ENCODE peak calls at places on chromosomes 6 and 20, in six cellular contexts. K is mesenchymal stem cell; E is psoas muscle; Q is small intestine; I is IMR-90; G is CD8-positive, alpha-beta T cell. L is an unnamed sample.

GRCh38 chr6:107982511-107982910 is 24.5 kb upstream of the SEC63 start:
- DNase-seq in G (no peak), I (no peak), Q (no peak), E (no peak), K (no peak), L (no peak)

GRCh38 chr6:159610881-159611280 is 82.2 kb downstream of the SOD2 start:
- DNase-seq in K (no peak), I (no peak), E (no peak), G (no peak), Q (no peak), L (no peak)

GRCh38 chr6:154673919-154674318 is 59.3 kb upstream of the SCAF8 start:
- DNase-seq in G (no peak), E (no peak), Q (no peak), I (no peak), K (no peak), L (no peak)

GRCh38 chr6:34332255-34333198 is 59.9 kb downstream of the NUDT3 start:
- DNase-seq in E (no peak), K (no peak), Q (no peak), I (no peak), G (no peak), L (no peak)

GRCh38 chr6:4670824-4671409 is 105.3 kb upstream of the CDYL start:
- DNase-seq in Q (no peak), G (no peak), E (no peak), K (peak; percentile 28), I (peak; percentile 22), L (no peak)

GRCh38 chr6:127290391-127290963 is 23.8 kb downstream of the RNF146 start:
- DNase-seq in Q (no peak), E (no peak), K (no peak), I (no peak), G (no peak), L (no peak)

GRCh38 chr20:16575390-16576140 is 2.3 kb upstream of the KIF16B start:
- DNase-seq in K (no peak), E (no peak), G (peak; percentile 6), I (no peak), Q (peak; percentile 23), L (no peak)

GRCh38 chr6:34339432-34339831 is 53.0 kb downstream of the NUDT3 start:
- DNase-seq in K (peak; percentile 49), E (no peak), Q (no peak), I (no peak), G (no peak), L (no peak)

GRCh38 chr20:36728986-36729385 is 16.9 kb downstream of the NDRG3 start:
- DNase-seq in Q (no peak), K (peak; percentile 15), G (no peak), E (no peak), I (peak; percentile 56), L (no peak)

GRCh38 chr6:81890846-81891245 is 138.4 kb upstream of the TENT5A start:
- DNase-seq in Q (no peak), I (peak; percentile 53), K (no peak), G (no peak), E (no peak), L (no peak)
- H3K4me3 ChIP-seq in Q (no peak overlapping the region), I (no peak overlapping the region), K (no peak overlapping the region), G (no peak overlapping the region), E (no peak overlapping the region), L (no peak overlapping the region)

GRCh38 chr20:21512634-21513180 is 1.2 kb downstream of the NKX2-2 start:
- DNase-seq in Q (no peak), G (no peak), E (no peak), K (no peak), I (no peak), L (no peak)

GRCh38 chr20:21514553-21515251 is 838 bp upstream of the NKX2-2 start:
- DNase-seq in K (no peak), E (no peak), G (no peak), Q (no peak), I (no peak), L (no peak)

GRCh38 chr20:21511850-21512633 is 1.8 kb downstream of the NKX2-2 start:
- DNase-seq in K (no peak), E (peak; percentile 49), I (no peak), G (no peak), Q (no peak), L (no peak)

GRCh38 chr20:21513881-21514540 is at the start of gene NKX2-2:
- DNase-seq in G (no peak), K (no peak), I (no peak), Q (no peak), E (peak; percentile 49), L (no peak)

GRCh38 chr20:21513181-21513663 is 642 bp downstream of the NKX2-2 start:
- DNase-seq in I (no peak), E (no peak), G (no peak), K (no peak), Q (no peak), L (no peak)
- H3K4me3 ChIP-seq in I (no peak overlapping the region), E (peak overlapping the region; percentile 21), G (no peak overlapping the region), K (peak overlapping the region; percentile 67), Q (no peak overlapping the region), L (no peak overlapping the region)

DNA sequence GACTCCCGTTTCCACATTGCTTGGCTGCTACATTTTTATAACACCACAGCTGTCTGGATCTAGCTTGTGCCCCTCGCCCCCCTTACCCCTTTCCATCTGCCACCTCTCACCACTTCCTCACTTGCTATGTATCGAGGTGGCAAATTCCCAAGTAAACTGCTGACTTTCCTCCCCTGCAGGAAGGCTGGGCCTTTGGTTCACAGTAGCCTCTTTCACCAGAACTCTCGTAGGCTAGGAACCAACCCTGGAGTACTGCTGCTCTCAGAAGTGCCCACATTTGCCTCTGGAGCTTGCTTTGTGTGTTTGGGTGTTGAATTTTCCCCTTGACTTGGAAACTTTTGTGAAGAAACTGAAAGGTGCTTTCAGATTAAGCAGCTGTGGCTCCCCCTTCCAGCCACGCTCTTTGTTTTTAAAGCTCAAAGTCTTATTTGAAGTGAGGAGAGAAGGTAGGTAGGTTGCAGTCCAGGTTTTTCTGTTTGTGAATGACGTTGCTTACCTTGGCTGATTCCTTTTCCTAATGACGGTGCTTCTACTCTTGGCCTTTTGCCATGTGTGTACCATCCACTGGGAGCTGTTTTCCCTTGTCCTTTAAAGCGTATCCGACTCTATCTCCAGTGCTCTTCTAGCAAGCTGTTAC is 90.4 kb downstream of the CARMIL1 start:
- DNase-seq in K (no peak), Q (peak; percentile 78), I (no peak), E (no peak), G (peak; percentile 8), L (no peak)
- H3K4me3 ChIP-seq in K (peak overlapping the region; percentile 42), Q (no peak overlapping the region), I (no peak overlapping the region), E (no peak overlapping the region), G (peak overlapping the region; percentile 10), L (no peak overlapping the region)

DNA sequence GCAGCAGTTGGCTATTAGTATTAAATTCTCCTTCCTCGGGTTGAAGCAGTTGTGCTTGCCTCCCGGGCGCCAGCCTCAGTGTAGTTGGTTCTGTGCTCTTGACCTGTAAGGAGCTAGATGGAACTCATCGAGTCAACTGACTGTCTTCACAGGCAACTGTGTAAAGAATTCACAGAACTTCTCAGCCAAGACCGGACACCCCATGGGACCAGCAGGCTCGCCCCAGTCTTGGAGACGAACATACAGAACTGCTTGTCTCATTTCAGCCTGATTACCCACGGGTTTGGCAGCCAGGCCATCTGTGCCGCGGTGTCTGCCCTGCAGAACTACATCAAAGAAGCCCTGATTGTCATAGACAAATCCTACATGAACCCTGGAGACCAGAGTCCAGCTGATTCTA is 8.5 kb downstream of the TFAP2C start:
- DNase-seq in E (no peak), I (no peak), Q (no peak), G (no peak), K (no peak), L (no peak)
- H3K4me3 ChIP-seq in E (no peak overlapping the region), I (no peak overlapping the region), Q (no peak overlapping the region), G (no peak overlapping the region), K (no peak overlapping the region), L (no peak overlapping the region)

DNA sequence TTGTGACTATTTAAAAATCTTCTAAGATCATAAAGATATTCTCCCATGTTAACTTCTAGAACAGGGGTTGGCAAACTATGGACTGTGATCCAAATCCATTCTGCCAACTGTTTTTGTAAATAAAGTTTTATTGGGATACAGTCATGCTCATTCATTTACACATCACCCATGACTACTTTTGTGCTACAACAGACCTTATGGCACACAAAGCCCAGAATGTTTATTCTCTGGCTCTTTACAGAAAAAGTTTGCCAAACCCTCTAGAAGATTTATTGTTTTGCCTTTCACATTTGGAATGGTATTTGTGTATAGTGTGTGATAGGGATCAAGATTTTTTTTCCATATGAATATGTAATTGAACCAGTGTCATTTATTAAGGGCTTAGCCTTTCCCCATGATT is 341.7 kb downstream of the CD83 start:
- DNase-seq in K (no peak), Q (no peak), I (peak; percentile 50), E (no peak), G (no peak), L (no peak)
- H3K4me3 ChIP-seq in K (no peak overlapping the region), Q (no peak overlapping the region), I (no peak overlapping the region), E (no peak overlapping the region), G (no peak overlapping the region), L (no peak overlapping the region)

GRCh38 chr6:125792172-125792571 is 1.4 kb downstream of the NCOA7 start:
- DNase-seq in K (no peak), Q (no peak), I (no peak), G (no peak), E (no peak), L (no peak)

GRCh38 chr6:125791820-125792165 is 1.0 kb downstream of the NCOA7 start:
- DNase-seq in K (no peak), E (no peak), I (no peak), G (no peak), Q (no peak), L (no peak)

GRCh38 chr6:125793280-125793679 is 2.5 kb downstream of the NCOA7 start:
- DNase-seq in Q (no peak), G (no peak), K (no peak), I (no peak), E (no peak), L (no peak)

GRCh38 chr6:125793863-125794262 is 3.1 kb downstream of the NCOA7 start:
- DNase-seq in Q (no peak), E (no peak), I (no peak), K (no peak), G (no peak), L (no peak)

DNA sequence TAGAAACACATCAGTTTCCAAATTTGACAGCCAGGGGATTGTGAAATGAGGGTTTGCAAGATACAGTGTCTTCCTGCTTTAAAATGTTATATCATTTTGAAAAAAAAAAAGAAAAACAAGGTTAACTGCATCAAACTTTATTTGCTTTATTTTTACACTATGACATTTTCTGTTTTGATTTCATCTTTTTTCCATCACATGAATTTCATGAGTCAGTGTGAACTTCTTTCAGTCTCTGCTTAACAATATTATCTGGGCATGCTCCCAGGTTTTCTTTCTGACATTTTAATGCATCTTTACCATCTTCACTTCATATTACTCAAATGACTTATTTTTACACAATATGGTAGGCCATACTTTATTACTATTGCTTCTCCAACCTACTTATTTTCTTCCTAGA is 1.9 kb downstream of the NCOA7 start:
- DNase-seq in Q (no peak), G (no peak), I (peak; percentile 55), K (no peak), E (no peak), L (no peak)
- H3K4me3 ChIP-seq in Q (no peak overlapping the region), G (no peak overlapping the region), I (no peak overlapping the region), K (peak overlapping the region; percentile 97), E (peak overlapping the region; percentile 12), L (no peak overlapping the region)

DNA sequence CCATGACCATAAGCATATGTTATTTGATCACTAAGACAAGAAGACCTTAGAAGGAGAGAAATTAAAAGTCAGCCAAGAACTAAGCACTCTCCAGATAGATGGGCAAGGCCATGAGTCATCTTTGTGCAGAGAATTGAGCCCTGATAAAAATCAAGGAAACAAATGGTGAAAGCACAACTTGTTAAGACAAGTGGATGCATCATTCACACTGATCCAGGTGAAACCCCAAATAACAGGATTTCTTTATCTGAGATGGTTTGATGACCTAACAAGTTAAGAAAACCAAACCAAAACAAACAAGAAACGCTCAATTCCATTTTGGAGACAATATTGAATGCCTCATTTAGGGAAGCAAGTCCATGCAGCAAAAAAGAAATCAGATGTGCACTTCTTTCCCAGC is 121.6 kb downstream of the ADAT2 start:
- DNase-seq in G (no peak), Q (no peak), E (no peak), I (peak; percentile 27), K (peak; percentile 9), L (no peak)
- H3K4me3 ChIP-seq in G (no peak overlapping the region), Q (no peak overlapping the region), E (no peak overlapping the region), I (no peak overlapping the region), K (no peak overlapping the region), L (no peak overlapping the region)